ENCODE peak calls at places on chromosome 1, in nine cellular contexts. D is cardiac fibroblast, G is mucosa of descending colon, T is HCT116, Z is breast epithelium, I is left ventricle myocardium inferior, X is neural progenitor cell, O is progenitor cell of endocrine pancreas, H is endothelial cell. B is an unnamed sample.

GRCh38 chr1:116472431-116472961 is 98.3 kb downstream of the CD58 start:
- DNase-seq in D (no peak), G (no peak), T (no peak), Z (no peak), I (no peak), X (no peak), O (no peak), H (no peak), B (no peak)

GRCh38 chr1:229408458-229409037 is 25.3 kb downstream of the ACTA1 start:
- DNase-seq in D (no peak), G (no peak), T (no peak), Z (no peak), I (peak), X (peak), O (no peak), H (no peak), B (no peak)

GRCh38 chr1:175419684-175420490 is 227.3 kb upstream of the KIAA0040 start:
- DNase-seq in D (no peak), G (no peak), T (no peak), Z (no peak), I (no peak), X (no peak), O (no peak), H (no peak), B (no peak)

GRCh38 chr1:203992440-203992839 is 80.5 kb upstream of the SOX13 start:
- DNase-seq in D (peak), G (no peak), T (no peak), Z (no peak), I (no peak), X (no peak), O (no peak), H (no peak), B (no peak)

GRCh38 chr1:50531601-50532000 is 108.4 kb upstream of the DMRTA2 start:
- DNase-seq in D (peak), G (no peak), T (no peak), Z (no peak), I (no peak), X (no peak), O (no peak), H (no peak), B (no peak)

GRCh38 chr1:61005572-61006386 is 76.6 kb upstream of the NFIA start:
- DNase-seq in D (no peak), G (no peak), T (no peak), Z (peak), I (no peak), X (peak), O (no peak), H (peak), B (no peak)

GRCh38 chr1:53062731-53063591 is 948 bp downstream of the PODN start:
- DNase-seq in D (no peak), G (no peak), T (no peak), Z (no peak), I (peak), X (peak), O (no peak), H (no peak), B (no peak)

GRCh38 chr1:228876187-228876586 is 140.9 kb downstream of the RHOU start:
- DNase-seq in D (no peak), G (no peak), T (no peak), Z (no peak), I (no peak), X (no peak), O (no peak), H (no peak), B (no peak)

GRCh38 chr1:168752171-168752570 is 23.2 kb upstream of the DPT start:
- DNase-seq in D (no peak), G (no peak), T (no peak), Z (no peak), I (no peak), X (no peak), O (no peak), H (no peak), B (no peak)

GRCh38 chr1:101100674-101101073 is 75.1 kb upstream of the DPH5 start:
- DNase-seq in D (no peak), G (no peak), T (no peak), Z (no peak), I (no peak), X (no peak), O (no peak), H (no peak), B (no peak)

GRCh38 chr1:178541829-178542553 is 29.1 kb downstream of the TEX35 start:
- DNase-seq in D (no peak), G (peak), T (no peak), Z (no peak), I (no peak), X (peak), O (peak), H (peak), B (no peak)

GRCh38 chr1:118154220-118154619 is 30.8 kb downstream of the SPAG17 start:
- DNase-seq in D (no peak), G (no peak), T (no peak), Z (no peak), I (no peak), X (peak), O (no peak), H (no peak), B (no peak)

GRCh38 chr1:156910309-156910782 is 10.1 kb upstream of the LRRC71 start:
- DNase-seq in D (peak), G (peak), T (no peak), Z (no peak), I (no peak), X (peak), O (peak), H (peak), B (no peak)

GRCh38 chr1:153599847-153600246 is 13.1 kb downstream of the S100A16 start:
- DNase-seq in D (no peak), G (no peak), T (no peak), Z (no peak), I (no peak), X (no peak), O (no peak), H (no peak), B (no peak)

GRCh38 chr1:198677027-198677426 is 38.2 kb downstream of the PTPRC start:
- DNase-seq in D (peak), G (no peak), T (no peak), Z (no peak), I (no peak), X (no peak), O (no peak), H (no peak), B (no peak)

DNA sequence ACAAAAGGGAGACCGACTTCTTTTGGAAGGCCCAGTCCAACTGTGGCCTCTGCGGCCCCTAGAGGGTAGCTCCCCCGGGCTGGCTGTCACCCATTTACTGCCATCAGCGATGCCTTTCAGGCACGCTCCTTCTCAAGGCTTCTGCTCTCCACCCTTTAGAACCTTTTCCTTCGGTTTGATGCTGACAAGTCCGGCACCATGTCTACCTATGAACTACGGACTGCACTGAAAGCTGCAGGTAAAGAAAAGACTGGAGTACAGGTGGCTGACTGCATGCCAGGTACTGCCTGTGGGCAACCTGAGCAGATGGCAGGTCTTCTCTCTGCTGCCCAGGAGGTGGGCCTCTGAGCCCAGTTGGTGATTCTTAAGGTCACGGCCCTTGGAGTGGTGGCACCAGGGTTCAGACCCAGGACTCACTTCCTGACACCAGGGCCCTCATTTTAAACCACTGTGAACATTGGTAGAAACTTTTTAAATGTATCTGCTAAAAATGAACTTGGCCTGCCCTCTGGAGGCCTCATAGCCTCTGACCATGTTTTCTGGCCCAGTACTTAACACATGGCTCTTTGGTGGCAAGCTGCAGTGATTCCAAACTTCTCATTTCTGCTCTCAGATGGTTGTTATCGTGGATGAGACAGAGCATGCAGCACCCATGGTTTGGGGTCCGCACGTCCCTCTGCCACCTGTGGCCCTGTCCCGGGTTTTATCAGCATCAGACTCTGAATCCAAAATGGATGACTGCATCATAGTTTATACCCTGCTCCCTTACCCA is 45.7 kb downstream of the CAPN9 start:
- DNase-seq in D (peak), G (no peak), T (no peak), Z (no peak), I (no peak), X (no peak), O (no peak), H (no peak), B (no peak)
- TF ChIP-seq CTCF in D (no peak), G (no peak), T (peak), Z (no peak), I (no peak), X (no peak), O (peak), H (no peak), B (no peak)

DNA sequence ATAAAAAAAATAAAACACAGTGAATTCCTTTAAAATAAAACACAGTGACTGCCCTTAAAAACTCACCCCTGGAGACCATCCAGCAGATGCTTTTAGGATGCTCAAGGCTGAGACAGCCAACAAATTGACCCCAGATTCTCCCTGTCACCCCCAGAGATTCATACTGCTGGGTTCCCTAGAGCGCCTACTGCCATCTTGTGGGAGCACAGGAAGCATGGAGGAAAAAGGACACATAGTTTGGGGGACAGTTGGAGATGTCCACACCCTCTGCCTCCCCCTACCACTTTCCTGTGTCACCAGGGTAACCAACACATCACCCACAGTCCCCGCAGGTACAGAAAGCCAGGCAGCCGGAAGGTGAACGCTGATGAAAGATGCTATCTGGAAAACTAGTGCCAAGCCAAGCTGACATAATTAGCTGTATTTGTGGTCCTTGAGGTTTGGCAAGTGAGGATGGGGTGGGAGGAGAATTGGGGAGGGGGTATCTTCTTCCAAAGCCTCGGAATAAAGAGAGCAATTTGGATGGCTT is 30.8 kb downstream of the KLHDC7A start:
- DNase-seq in D (no peak), G (no peak), T (no peak), Z (no peak), I (no peak), X (peak), O (no peak), H (no peak), B (no peak)
- TF ChIP-seq CTCF in D (no peak), G (no peak), T (peak), Z (no peak), I (no peak), X (peak), O (no peak), H (no peak), B (no peak)

GRCh38 chr1:58933599-58933926 is 149.7 kb upstream of the JUN start:
- DNase-seq in D (peak), G (no peak), T (no peak), Z (no peak), I (no peak), X (no peak), O (no peak), H (no peak), B (no peak)
- TF ChIP-seq CTCF in D (no peak), G (no peak), T (no peak), Z (no peak), I (no peak), X (no peak), O (no peak), H (no peak), B (no peak)

DNA sequence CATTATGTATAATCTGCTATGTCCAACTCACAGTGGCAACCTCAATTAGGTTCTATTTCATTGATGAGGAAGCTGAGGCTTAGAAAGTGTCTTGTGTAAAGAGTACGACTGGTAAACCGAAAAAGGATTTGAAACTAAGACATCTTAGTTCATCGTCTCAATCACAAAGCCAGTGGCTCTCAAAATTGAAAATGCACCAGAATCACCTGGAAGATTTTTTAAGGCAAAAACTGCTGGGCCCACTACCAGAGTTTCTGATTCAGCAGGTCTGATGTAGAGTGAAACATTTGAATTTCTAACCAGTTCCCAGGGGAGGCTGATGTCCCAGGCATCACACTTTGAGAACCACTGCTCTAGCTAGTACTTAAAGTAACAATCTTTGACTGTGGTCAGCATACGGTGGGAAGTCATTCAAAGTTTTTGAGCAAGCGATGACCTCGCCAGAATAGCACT is 5.2 kb upstream of the LRRC53 start:
- DNase-seq in D (no peak), G (no peak), T (no peak), Z (no peak), I (no peak), X (no peak), O (no peak), H (no peak), B (no peak)
- TF ChIP-seq CTCF in D (no peak), G (no peak), T (no peak), Z (no peak), I (no peak), X (no peak), O (no peak), H (no peak), B (no peak)

GRCh38 chr1:189962171-189962570 is 515.5 kb downstream of the BRINP3 start:
- DNase-seq in D (peak), G (no peak), T (no peak), Z (no peak), I (no peak), X (no peak), O (no peak), H (no peak), B (no peak)
- TF ChIP-seq CTCF in D (no peak), G (no peak), T (no peak), Z (no peak), I (no peak), X (no peak), O (no peak), H (no peak), B (no peak)

DNA sequence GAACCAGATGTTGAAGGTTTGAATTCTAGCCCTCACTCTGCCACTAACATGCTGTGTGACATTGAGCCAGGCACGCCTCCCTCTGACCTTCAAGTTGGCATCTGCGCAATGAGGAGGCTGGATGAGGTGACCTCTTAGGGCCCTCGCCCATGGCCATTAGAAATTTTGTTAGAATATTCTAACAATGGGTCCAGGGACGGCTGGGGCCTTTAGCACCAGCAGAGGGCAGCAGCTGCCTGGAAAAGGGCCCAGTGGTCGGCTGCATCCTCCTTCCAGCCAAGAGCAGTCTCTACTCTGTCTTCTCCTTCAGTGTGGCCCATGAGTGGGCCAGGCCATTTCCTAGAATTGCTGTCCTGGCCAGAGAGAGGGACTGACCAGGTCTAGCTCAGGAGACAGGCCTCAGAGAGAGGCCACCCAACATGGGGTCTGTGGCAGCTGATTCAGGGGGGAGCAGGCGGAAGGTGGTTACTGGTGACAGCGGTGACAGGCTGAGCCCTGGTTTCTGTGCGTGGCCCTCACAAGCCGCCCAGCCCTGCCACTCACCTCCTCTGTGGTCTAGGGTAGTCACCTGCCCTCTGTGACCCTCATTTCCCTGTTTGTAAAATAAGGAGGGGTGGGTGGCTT is 101.3 kb upstream of the ACTL8 start:
- DNase-seq in D (peak), G (no peak), T (no peak), Z (no peak), I (no peak), X (peak), O (peak), H (peak), B (peak)
- TF ChIP-seq CTCF in D (peak), G (peak), T (peak), Z (peak), I (peak), X (peak), O (peak), H (peak), B (peak)

B was measured in mesothelial cell of epicardium.